ENCODE peak calls at places on chromosomes 16 and 17, in nine cellular contexts. B is neural progenitor cell, T is GM23338, R is SK-N-SH, F is HCT116, S is MM.1S, V is OCI-LY7, A is PC-3, H is hepatocyte. Q is an unnamed sample.

GRCh38 chr17:29614345-29615047 is 8.2 kb downstream of the CORO6 start:
- DNase-seq in T (peak; percentile 16), V (no peak), H (no peak), B (peak; percentile 62), A (no peak), S (no peak), R (peak; percentile 36), F (no peak), Q (no peak)

GRCh38 chr17:75087558-75088453 is at the start of gene SLC16A5:
- DNase-seq in A (no peak), B (peak; percentile 92), V (no peak), H (peak; percentile 94), T (peak; percentile 98), R (no peak), S (no peak), F (peak; percentile 84), Q (peak; percentile 74)

GRCh38 chr16:50114357-50115129 is 38.6 kb upstream of the TENT4B start:
- DNase-seq in H (no peak), S (no peak), B (no peak), V (no peak), F (no peak), R (no peak), A (peak; percentile 35), T (peak; percentile 32), Q (peak; percentile 48)

GRCh38 chr17:16478693-16479092 is 13.3 kb downstream of the LRRC75A start:
- DNase-seq in T (no peak), V (no peak), A (no peak), H (no peak), B (no peak), F (no peak), S (no peak), R (no peak), Q (peak; percentile 58)

GRCh38 chr17:50269477-50270429 is 4.5 kb upstream of the TMEM92 start:
- DNase-seq in A (peak; percentile 88), S (peak; percentile 73), F (peak; percentile 60), B (peak; percentile 75), V (peak; percentile 66), T (peak; percentile 88), H (peak; percentile 86), R (peak; percentile 87), Q (peak; percentile 88)

GRCh38 chr17:65850486-65850885 is 289.0 kb upstream of the AXIN2 start:
- DNase-seq in T (no peak), H (no peak), V (no peak), F (peak; percentile 8), S (no peak), A (peak; percentile 93), B (no peak), R (no peak), Q (peak; percentile 95)

GRCh38 chr17:75557075-75557851 is 30.3 kb upstream of the MYO15B start:
- DNase-seq in H (peak; percentile 87), S (no peak), R (peak; percentile 83), T (no peak), V (no peak), F (no peak), B (no peak), A (peak; percentile 78), Q (peak; percentile 32)

GRCh38 chr17:58677204-58677880 is 14.5 kb downstream of the TEX14 start:
- DNase-seq in H (no peak), A (peak; percentile 96), B (no peak), R (no peak), V (no peak), S (no peak), T (no peak), F (no peak), Q (peak; percentile 17)

GRCh38 chr16:17205279-17206139 is 265.3 kb downstream of the XYLT1 start:
- DNase-seq in H (peak; percentile 47), S (no peak), A (no peak), R (no peak), F (no peak), B (peak; percentile 43), T (peak; percentile 74), V (no peak), Q (peak; percentile 44)

GRCh38 chr17:19333132-19333440 is 29.4 kb downstream of the B9D1 start:
- DNase-seq in T (no peak), B (no peak), R (no peak), H (no peak), A (no peak), S (no peak), V (no peak), F (no peak), Q (no peak)

GRCh38 chr17:75345514-75346167 is 56.4 kb upstream of the SLC25A19 start:
- DNase-seq in V (peak; percentile 98), T (peak; percentile 71), R (no peak), B (peak; percentile 26), S (no peak), F (no peak), A (no peak), H (no peak), Q (no peak)

GRCh38 chr16:81172769-81173658 is 65.5 kb upstream of the BCO1 start:
- DNase-seq in A (no peak), R (no peak), H (no peak), V (no peak), B (no peak), S (no peak), F (no peak), T (no peak), Q (no peak)

GRCh38 chr17:13490906-13491502 is 110.7 kb downstream of the HS3ST3A1 start:
- DNase-seq in S (no peak), F (no peak), T (no peak), H (no peak), B (no peak), A (no peak), V (no peak), R (no peak), Q (peak; percentile 12)

GRCh38 chr16:30183961-30184429 is 593 bp downstream of the CORO1A start:
- DNase-seq in F (no peak), H (no peak), R (peak; percentile 44), B (no peak), A (no peak), S (peak; percentile 83), V (peak; percentile 88), T (peak; percentile 16), Q (no peak)

GRCh38 chr17:73901661-73902415 is 257.6 kb upstream of the SDK2 start:
- DNase-seq in R (no peak), H (peak; percentile 50), A (no peak), F (no peak), S (no peak), T (peak; percentile 73), B (peak; percentile 79), V (peak; percentile 25), Q (peak; percentile 12)

GRCh38 chr16:87331241-87331801 is 14.1 kb upstream of the C16orf95 start:
- DNase-seq in A (no peak), B (no peak), F (no peak), R (no peak), H (no peak), V (no peak), T (no peak), S (no peak), Q (no peak)

GRCh38 chr17:82503094-82503727 is 16.3 kb upstream of the FOXK2 start:
- DNase-seq in F (no peak), S (no peak), V (no peak), R (peak; percentile 21), H (no peak), B (no peak), A (no peak), T (no peak), Q (no peak)

GRCh38 chr17:76562734-76563148 is 22.9 kb downstream of the PRCD start:
- DNase-seq in F (no peak), S (no peak), R (peak; percentile 27), A (peak; percentile 81), H (no peak), B (no peak), V (no peak), T (no peak), Q (peak; percentile 92)

GRCh38 chr16:30548392-30549255 is 9.6 kb downstream of the ZNF764 start:
- DNase-seq in H (no peak), V (no peak), R (no peak), B (no peak), S (no peak), A (no peak), T (no peak), F (no peak), Q (no peak)

GRCh38 chr17:70808596-70808995 is 639.3 kb downstream of the KCNJ2 start:
- DNase-seq in T (peak; percentile 59), S (no peak), V (peak; percentile 19), B (peak; percentile 5), F (peak; percentile 28), A (peak; percentile 63), H (peak; percentile 5), R (peak; percentile 2), Q (no peak)

GRCh38 chr16:67404740-67405226 is 11.5 kb upstream of the TPPP3 start:
- DNase-seq in T (no peak), R (no peak), A (peak; percentile 96), V (no peak), F (peak; percentile 89), B (no peak), S (no peak), H (peak; percentile 93), Q (no peak)

GRCh38 chr16:88455610-88456355 is 2.7 kb downstream of the ZFPM1 start:
- DNase-seq in H (peak; percentile 71), R (peak; percentile 63), B (peak; percentile 60), S (peak; percentile 64), A (peak; percentile 33), V (peak; percentile 74), T (peak; percentile 66), F (peak; percentile 56), Q (peak; percentile 36)
- TF ChIP-seq EZH2phosphoT487 in H (no peak), R (no peak), B (peak; percentile 11), S (no peak), A (no peak), V (no peak), T (no peak), F (no peak), Q (no peak)

GRCh38 chr16:84254080-84254479 is 14.3 kb upstream of the KCNG4 start:
- DNase-seq in V (no peak), T (no peak), A (no peak), B (no peak), H (no peak), F (no peak), S (no peak), R (no peak), Q (no peak)
- TF ChIP-seq EZH2phosphoT487 in V (no peak), T (no peak), A (no peak), B (no peak), H (no peak), F (no peak), S (no peak), R (no peak), Q (no peak)

GRCh38 chr16:57022445-57022844 is 33.1 kb downstream of the NLRC5 start:
- DNase-seq in A (no peak), B (no peak), V (no peak), H (no peak), T (no peak), F (no peak), R (no peak), S (no peak), Q (no peak)
- TF ChIP-seq EZH2phosphoT487 in A (no peak), B (no peak), V (no peak), H (no peak), T (no peak), F (no peak), R (no peak), S (no peak), Q (no peak)

GRCh38 chr16:24166684-24167083 is 89.5 kb upstream of the CACNG3 start:
- DNase-seq in R (no peak), V (no peak), T (no peak), A (no peak), H (no peak), S (no peak), F (no peak), B (no peak), Q (no peak)
- TF ChIP-seq EZH2phosphoT487 in R (no peak), V (no peak), T (no peak), A (no peak), H (no peak), S (no peak), F (no peak), B (no peak), Q (no peak)